ENCODE peak calls at places on chromosomes 6 and 20, in six cellular contexts. One of them, this sample, is unnamed. For H3K4me1, the result is how much of the 10 kb centered on the place peaks cover.

GRCh38 chr20:3084283-3084985 is at the start of gene AVP:
- DNase-seq in mucosa of descending colon: no peak
- DNase-seq in uterus: no peak
- DNase-seq in adrenal gland: no peak
- DNase-seq in breast epithelium: no peak
- DNase-seq in left ventricle myocardium inferior: no peak
- DNase-seq in this sample: no peak

GRCh38 chr6:106097368-106098231 is 11.5 kb downstream of the PRDM1 start:
- DNase-seq in mucosa of descending colon: no peak
- DNase-seq in uterus: no peak
- DNase-seq in adrenal gland: no peak
- DNase-seq in breast epithelium: no peak
- DNase-seq in left ventricle myocardium inferior: no peak
- DNase-seq in this sample: no peak

GRCh38 chr6:43089467-43089866 is 13.4 kb downstream of the PTK7 start:
- DNase-seq in mucosa of descending colon: no peak
- DNase-seq in uterus: no peak
- DNase-seq in adrenal gland: no peak
- DNase-seq in breast epithelium: no peak
- DNase-seq in left ventricle myocardium inferior: no peak
- DNase-seq in this sample: no peak

GRCh38 chr6:1622851-1623768 is 13.4 kb downstream of the FOXC1 start:
- DNase-seq in mucosa of descending colon: no peak
- DNase-seq in uterus: no peak
- DNase-seq in adrenal gland: no peak
- DNase-seq in breast epithelium: no peak
- DNase-seq in left ventricle myocardium inferior: no peak
- DNase-seq in this sample: no peak

GRCh38 chr6:83096791-83097190 is 29.3 kb downstream of the DOP1A start:
- DNase-seq in mucosa of descending colon: no peak
- DNase-seq in uterus: no peak
- DNase-seq in adrenal gland: no peak
- DNase-seq in breast epithelium: no peak
- DNase-seq in left ventricle myocardium inferior: no peak
- DNase-seq in this sample: no peak

GRCh38 chr6:128519132-128519930 is 1.1 kb downstream of the PTPRK start:
- DNase-seq in mucosa of descending colon: peak
- DNase-seq in uterus: peak
- DNase-seq in adrenal gland: peak
- DNase-seq in breast epithelium: peak
- DNase-seq in left ventricle myocardium inferior: peak
- DNase-seq in this sample: no peak

GRCh38 chr6:18530201-18530600 is 143.1 kb downstream of the RNF144B start:
- DNase-seq in mucosa of descending colon: no peak
- DNase-seq in uterus: no peak
- DNase-seq in adrenal gland: no peak
- DNase-seq in breast epithelium: no peak
- DNase-seq in left ventricle myocardium inferior: no peak
- DNase-seq in this sample: no peak

GRCh38 chr20:63978319-63979220 is 872 bp downstream of the SAMD10 start:
- DNase-seq in mucosa of descending colon: peak
- DNase-seq in uterus: peak
- DNase-seq in adrenal gland: peak
- DNase-seq in breast epithelium: peak
- DNase-seq in left ventricle myocardium inferior: peak
- DNase-seq in this sample: peak

GRCh38 chr6:38703949-38704348 is 1.0 kb upstream of the GLO1 start:
- DNase-seq in mucosa of descending colon: no peak
- DNase-seq in uterus: no peak
- DNase-seq in adrenal gland: no peak
- DNase-seq in breast epithelium: no peak
- DNase-seq in left ventricle myocardium inferior: no peak
- DNase-seq in this sample: no peak

GRCh38 chr6:43274916-43275597 is 23.0 kb upstream of the SLC22A7 start:
- DNase-seq in mucosa of descending colon: peak
- DNase-seq in uterus: no peak
- DNase-seq in adrenal gland: no peak
- DNase-seq in breast epithelium: no peak
- DNase-seq in left ventricle myocardium inferior: no peak
- DNase-seq in this sample: no peak

GRCh38 chr6:33888183-33888582 is 84.4 kb upstream of the MLN start:
- DNase-seq in mucosa of descending colon: no peak
- DNase-seq in uterus: no peak
- DNase-seq in adrenal gland: no peak
- DNase-seq in breast epithelium: no peak
- DNase-seq in left ventricle myocardium inferior: no peak
- DNase-seq in this sample: no peak

GRCh38 chr6:15783484-15783883 is 120.7 kb upstream of the DTNBP1 start:
- DNase-seq in mucosa of descending colon: no peak
- DNase-seq in uterus: no peak
- DNase-seq in adrenal gland: no peak
- DNase-seq in breast epithelium: no peak
- DNase-seq in left ventricle myocardium inferior: no peak
- DNase-seq in this sample: no peak
- H3K4me1 ChIP-seq in mucosa of descending colon: under half
- H3K4me1 ChIP-seq in uterus: under half
- H3K4me1 ChIP-seq in adrenal gland: under half
- H3K4me1 ChIP-seq in breast epithelium: under half
- H3K4me1 ChIP-seq in left ventricle myocardium inferior: under half
- H3K4me1 ChIP-seq in this sample: under half

GRCh38 chr6:35049346-35049745 is 91.8 kb downstream of the TCP11 start:
- DNase-seq in mucosa of descending colon: peak
- DNase-seq in uterus: no peak
- DNase-seq in adrenal gland: no peak
- DNase-seq in breast epithelium: no peak
- DNase-seq in left ventricle myocardium inferior: no peak
- DNase-seq in this sample: no peak

GRCh38 chr6:35050291-35050987 is 90.7 kb downstream of the TCP11 start:
- DNase-seq in mucosa of descending colon: peak
- DNase-seq in uterus: no peak
- DNase-seq in adrenal gland: no peak
- DNase-seq in breast epithelium: no peak
- DNase-seq in left ventricle myocardium inferior: no peak
- DNase-seq in this sample: peak

GRCh38 chr6:35048631-35049083 is 92.5 kb downstream of the TCP11 start:
- DNase-seq in mucosa of descending colon: peak
- DNase-seq in uterus: no peak
- DNase-seq in adrenal gland: peak
- DNase-seq in breast epithelium: no peak
- DNase-seq in left ventricle myocardium inferior: no peak
- DNase-seq in this sample: no peak

GRCh38 chr6:35050988-35051330 is 90.2 kb downstream of the TCP11 start:
- DNase-seq in mucosa of descending colon: peak
- DNase-seq in uterus: no peak
- DNase-seq in adrenal gland: peak
- DNase-seq in breast epithelium: no peak
- DNase-seq in left ventricle myocardium inferior: no peak
- DNase-seq in this sample: peak

DNA sequence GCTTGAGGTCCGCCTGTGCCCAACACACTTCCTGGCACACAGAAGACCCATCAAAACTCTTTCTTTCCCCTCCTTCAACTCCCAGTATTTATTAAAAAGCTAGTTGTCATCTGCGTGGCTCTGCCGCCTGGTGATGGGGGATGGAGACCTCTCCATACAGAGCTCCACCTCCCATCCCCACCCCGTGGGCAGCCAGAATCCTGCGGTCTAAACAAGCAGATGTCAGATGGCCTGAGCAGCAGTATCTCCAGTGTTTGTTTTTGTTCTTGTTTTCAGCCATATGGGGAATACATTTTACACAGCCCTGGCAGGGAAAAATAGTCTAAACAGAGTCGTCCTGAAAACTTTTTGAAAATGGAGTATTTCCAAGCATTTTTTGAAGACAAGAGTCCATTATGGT is 91.3 kb downstream of the TCP11 start:
- DNase-seq in mucosa of descending colon: peak
- DNase-seq in uterus: no peak
- DNase-seq in adrenal gland: peak
- DNase-seq in breast epithelium: no peak
- DNase-seq in left ventricle myocardium inferior: peak
- DNase-seq in this sample: no peak
- H3K4me1 ChIP-seq in mucosa of descending colon: under half
- H3K4me1 ChIP-seq in uterus: under half
- H3K4me1 ChIP-seq in adrenal gland: half or more
- H3K4me1 ChIP-seq in breast epithelium: under half
- H3K4me1 ChIP-seq in left ventricle myocardium inferior: half or more
- H3K4me1 ChIP-seq in this sample: half or more

GRCh38 chr20:59192533-59192896 is 28.9 kb downstream of the ZNF831 start:
- DNase-seq in mucosa of descending colon: no peak
- DNase-seq in uterus: no peak
- DNase-seq in adrenal gland: no peak
- DNase-seq in breast epithelium: no peak
- DNase-seq in left ventricle myocardium inferior: no peak
- DNase-seq in this sample: no peak
- H3K4me1 ChIP-seq in mucosa of descending colon: under half
- H3K4me1 ChIP-seq in uterus: under half
- H3K4me1 ChIP-seq in adrenal gland: under half
- H3K4me1 ChIP-seq in breast epithelium: under half
- H3K4me1 ChIP-seq in left ventricle myocardium inferior: under half
- H3K4me1 ChIP-seq in this sample: under half

GRCh38 chr6:160135922-160136655 is 14.5 kb downstream of the SLC22A1 start:
- DNase-seq in mucosa of descending colon: no peak
- DNase-seq in uterus: no peak
- DNase-seq in adrenal gland: no peak
- DNase-seq in breast epithelium: no peak
- DNase-seq in left ventricle myocardium inferior: no peak
- DNase-seq in this sample: no peak

GRCh38 chr6:160133441-160134336 is 12.1 kb downstream of the SLC22A1 start:
- DNase-seq in mucosa of descending colon: no peak
- DNase-seq in uterus: no peak
- DNase-seq in adrenal gland: no peak
- DNase-seq in breast epithelium: no peak
- DNase-seq in left ventricle myocardium inferior: no peak
- DNase-seq in this sample: no peak

GRCh38 chr6:160132776-160133338 is 11.2 kb downstream of the SLC22A1 start:
- DNase-seq in mucosa of descending colon: no peak
- DNase-seq in uterus: no peak
- DNase-seq in adrenal gland: no peak
- DNase-seq in breast epithelium: no peak
- DNase-seq in left ventricle myocardium inferior: no peak
- DNase-seq in this sample: no peak

GRCh38 chr6:160137130-160137988 is 15.7 kb downstream of the SLC22A1 start:
- DNase-seq in mucosa of descending colon: no peak
- DNase-seq in uterus: no peak
- DNase-seq in adrenal gland: no peak
- DNase-seq in breast epithelium: no peak
- DNase-seq in left ventricle myocardium inferior: no peak
- DNase-seq in this sample: no peak

GRCh38 chr6:160134779-160135547 is 13.3 kb downstream of the SLC22A1 start:
- DNase-seq in mucosa of descending colon: no peak
- DNase-seq in uterus: no peak
- DNase-seq in adrenal gland: no peak
- DNase-seq in breast epithelium: no peak
- DNase-seq in left ventricle myocardium inferior: no peak
- DNase-seq in this sample: no peak
- H3K4me1 ChIP-seq in mucosa of descending colon: under half
- H3K4me1 ChIP-seq in uterus: under half
- H3K4me1 ChIP-seq in adrenal gland: under half
- H3K4me1 ChIP-seq in breast epithelium: under half
- H3K4me1 ChIP-seq in left ventricle myocardium inferior: under half
- H3K4me1 ChIP-seq in this sample: under half

DNA sequence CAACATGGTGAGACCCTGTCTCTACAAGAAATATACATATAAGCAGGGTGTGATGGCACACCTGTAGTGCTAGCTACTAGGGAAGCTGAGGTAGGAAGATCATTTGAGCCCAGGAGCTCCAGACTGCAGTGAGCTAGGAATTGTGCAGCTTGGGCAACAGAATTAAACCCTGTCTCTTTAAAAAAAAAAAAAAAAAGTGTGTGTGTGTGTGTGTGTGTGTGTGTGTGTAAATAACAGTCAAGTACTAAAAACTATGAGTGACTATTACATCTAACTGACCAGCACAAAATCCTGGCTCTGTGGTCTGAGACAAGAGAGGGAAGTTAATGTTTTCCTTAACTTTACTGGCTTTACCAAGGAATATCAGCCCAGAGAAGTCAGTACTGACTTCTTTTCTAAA is 32.8 kb downstream of the REPS1 start:
- DNase-seq in mucosa of descending colon: no peak
- DNase-seq in uterus: no peak
- DNase-seq in adrenal gland: no peak
- DNase-seq in breast epithelium: no peak
- DNase-seq in left ventricle myocardium inferior: no peak
- DNase-seq in this sample: no peak
- H3K4me1 ChIP-seq in mucosa of descending colon: under half
- H3K4me1 ChIP-seq in uterus: under half
- H3K4me1 ChIP-seq in adrenal gland: under half
- H3K4me1 ChIP-seq in breast epithelium: under half
- H3K4me1 ChIP-seq in left ventricle myocardium inferior: half or more
- H3K4me1 ChIP-seq in this sample: under half